ENCODE peak calls at places on chromosomes 7 and 10, in nine cellular contexts. One of them, this sample, is unnamed.

GRCh38 chr7:38178695-38179344 is 775 bp downstream of the STARD3NL start:
- DNase-seq in heart right ventricle: no peak
- DNase-seq in esophagus squamous epithelium: no peak
- DNase-seq in BJ: no peak
- DNase-seq in coronary artery: no peak
- DNase-seq in thyroid gland: no peak
- DNase-seq in astrocyte of the spinal cord: no peak
- DNase-seq in psoas muscle: no peak
- DNase-seq in CD4-positive, alpha-beta memory T cell: peak; percentile 60
- DNase-seq in this sample: no peak

GRCh38 chr7:33334349-33334748 is 205.0 kb downstream of the BBS9 start:
- DNase-seq in heart right ventricle: no peak
- DNase-seq in esophagus squamous epithelium: no peak
- DNase-seq in BJ: no peak
- DNase-seq in coronary artery: no peak
- DNase-seq in thyroid gland: no peak
- DNase-seq in astrocyte of the spinal cord: peak; percentile 29
- DNase-seq in psoas muscle: no peak
- DNase-seq in CD4-positive, alpha-beta memory T cell: no peak
- DNase-seq in this sample: no peak

GRCh38 chr10:63409465-63410027 is 56.2 kb downstream of the JMJD1C start:
- DNase-seq in heart right ventricle: no peak
- DNase-seq in esophagus squamous epithelium: no peak
- DNase-seq in BJ: no peak
- DNase-seq in coronary artery: no peak
- DNase-seq in thyroid gland: no peak
- DNase-seq in astrocyte of the spinal cord: peak; percentile 61
- DNase-seq in psoas muscle: no peak
- DNase-seq in CD4-positive, alpha-beta memory T cell: no peak
- DNase-seq in this sample: no peak

GRCh38 chr10:28842321-28842720 is 165.0 kb downstream of the BAMBI start:
- DNase-seq in heart right ventricle: no peak
- DNase-seq in esophagus squamous epithelium: no peak
- DNase-seq in BJ: peak; percentile 55
- DNase-seq in coronary artery: no peak
- DNase-seq in thyroid gland: no peak
- DNase-seq in astrocyte of the spinal cord: peak; percentile 70
- DNase-seq in psoas muscle: no peak
- DNase-seq in CD4-positive, alpha-beta memory T cell: no peak
- DNase-seq in this sample: peak; percentile 49

GRCh38 chr10:80260295-80261243 is 28.9 kb downstream of the MAT1A start:
- DNase-seq in heart right ventricle: no peak
- DNase-seq in esophagus squamous epithelium: no peak
- DNase-seq in BJ: no peak
- DNase-seq in coronary artery: no peak
- DNase-seq in thyroid gland: no peak
- DNase-seq in astrocyte of the spinal cord: no peak
- DNase-seq in psoas muscle: no peak
- DNase-seq in CD4-positive, alpha-beta memory T cell: peak; percentile 17
- DNase-seq in this sample: no peak

GRCh38 chr7:149763563-149764240 is 9.7 kb downstream of the ZNF467 start:
- DNase-seq in heart right ventricle: no peak
- DNase-seq in esophagus squamous epithelium: no peak
- DNase-seq in BJ: no peak
- DNase-seq in coronary artery: no peak
- DNase-seq in thyroid gland: no peak
- DNase-seq in astrocyte of the spinal cord: no peak
- DNase-seq in psoas muscle: no peak
- DNase-seq in CD4-positive, alpha-beta memory T cell: no peak
- DNase-seq in this sample: no peak

GRCh38 chr10:29667191-29667590 is 32.4 kb upstream of the SVIL start:
- DNase-seq in heart right ventricle: no peak
- DNase-seq in esophagus squamous epithelium: no peak
- DNase-seq in BJ: no peak
- DNase-seq in coronary artery: no peak
- DNase-seq in thyroid gland: no peak
- DNase-seq in astrocyte of the spinal cord: no peak
- DNase-seq in psoas muscle: no peak
- DNase-seq in CD4-positive, alpha-beta memory T cell: no peak
- DNase-seq in this sample: no peak

GRCh38 chr7:4700577-4701235 is 18.6 kb downstream of the FOXK1 start:
- DNase-seq in heart right ventricle: no peak
- DNase-seq in esophagus squamous epithelium: no peak
- DNase-seq in BJ: no peak
- DNase-seq in coronary artery: no peak
- DNase-seq in thyroid gland: no peak
- DNase-seq in astrocyte of the spinal cord: peak; percentile 93
- DNase-seq in psoas muscle: no peak
- DNase-seq in CD4-positive, alpha-beta memory T cell: no peak
- DNase-seq in this sample: peak; percentile 47

GRCh38 chr7:32070406-32071360 is at the start of gene PDE1C:
- DNase-seq in heart right ventricle: peak; percentile 75
- DNase-seq in esophagus squamous epithelium: no peak
- DNase-seq in BJ: no peak
- DNase-seq in coronary artery: no peak
- DNase-seq in thyroid gland: no peak
- DNase-seq in astrocyte of the spinal cord: peak; percentile 40
- DNase-seq in psoas muscle: peak; percentile 19
- DNase-seq in CD4-positive, alpha-beta memory T cell: no peak
- DNase-seq in this sample: no peak

GRCh38 chr10:68597407-68597806 is 37.3 kb downstream of the TET1 start:
- DNase-seq in heart right ventricle: no peak
- DNase-seq in esophagus squamous epithelium: no peak
- DNase-seq in BJ: no peak
- DNase-seq in coronary artery: no peak
- DNase-seq in thyroid gland: no peak
- DNase-seq in astrocyte of the spinal cord: no peak
- DNase-seq in psoas muscle: no peak
- DNase-seq in CD4-positive, alpha-beta memory T cell: no peak
- DNase-seq in this sample: no peak

GRCh38 chr10:68601490-68602265 is 41.5 kb downstream of the TET1 start:
- DNase-seq in heart right ventricle: no peak
- DNase-seq in esophagus squamous epithelium: no peak
- DNase-seq in BJ: no peak
- DNase-seq in coronary artery: no peak
- DNase-seq in thyroid gland: no peak
- DNase-seq in astrocyte of the spinal cord: no peak
- DNase-seq in psoas muscle: no peak
- DNase-seq in CD4-positive, alpha-beta memory T cell: no peak
- DNase-seq in this sample: no peak

GRCh38 chr10:68600041-68600778 is 40.1 kb downstream of the TET1 start:
- DNase-seq in heart right ventricle: peak; percentile 55
- DNase-seq in esophagus squamous epithelium: peak; percentile 14
- DNase-seq in BJ: peak; percentile 58
- DNase-seq in coronary artery: no peak
- DNase-seq in thyroid gland: peak; percentile 74
- DNase-seq in astrocyte of the spinal cord: peak; percentile 93
- DNase-seq in psoas muscle: peak; percentile 38
- DNase-seq in CD4-positive, alpha-beta memory T cell: peak; percentile 61
- DNase-seq in this sample: peak; percentile 72

GRCh38 chr10:68599754-68600040 is 39.6 kb downstream of the TET1 start:
- DNase-seq in heart right ventricle: no peak
- DNase-seq in esophagus squamous epithelium: no peak
- DNase-seq in BJ: no peak
- DNase-seq in coronary artery: no peak
- DNase-seq in thyroid gland: no peak
- DNase-seq in astrocyte of the spinal cord: no peak
- DNase-seq in psoas muscle: no peak
- DNase-seq in CD4-positive, alpha-beta memory T cell: no peak
- DNase-seq in this sample: no peak

DNA sequence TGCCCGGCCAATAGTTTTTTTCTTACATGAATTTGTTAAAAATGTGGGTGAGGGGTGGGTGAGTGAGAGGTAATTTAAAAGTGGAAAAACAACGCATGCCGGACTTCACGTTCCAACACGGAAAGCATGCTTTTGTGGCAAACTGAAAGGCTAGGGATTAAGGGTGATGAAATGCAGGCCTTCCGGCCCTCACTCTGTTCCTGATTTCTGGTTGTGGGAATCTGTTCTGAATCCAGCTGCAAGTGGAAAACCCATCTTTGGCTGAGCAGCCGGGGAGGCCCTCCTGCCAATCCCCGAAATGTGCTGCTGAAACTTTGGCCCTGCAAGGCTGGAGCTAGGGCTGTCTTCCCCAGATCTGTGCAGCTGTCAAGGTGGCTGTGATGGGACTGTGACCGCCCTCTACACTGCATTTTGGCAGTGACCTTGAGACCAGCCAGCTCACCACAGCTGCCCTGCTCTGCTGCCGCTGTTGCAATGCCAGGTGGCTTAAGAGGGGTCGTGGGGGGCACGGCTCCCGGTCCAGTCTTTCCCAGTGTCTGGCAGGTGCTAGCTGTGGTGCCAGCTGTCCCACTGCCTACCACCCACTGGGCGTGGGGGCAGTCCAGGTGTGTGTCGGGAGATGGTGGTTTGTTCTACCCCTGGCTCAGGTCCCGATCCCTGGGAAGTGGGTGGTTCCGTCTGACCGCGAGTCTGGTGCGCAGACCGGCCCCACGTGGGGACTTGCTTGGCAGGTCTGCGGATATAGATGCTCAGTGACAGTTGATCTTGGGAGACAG is 39.0 kb downstream of the TET1 start:
- DNase-seq in heart right ventricle: peak; percentile 41
- DNase-seq in esophagus squamous epithelium: no peak
- DNase-seq in BJ: peak; percentile 67
- DNase-seq in coronary artery: no peak
- DNase-seq in thyroid gland: peak; percentile 72
- DNase-seq in astrocyte of the spinal cord: peak; percentile 43
- DNase-seq in psoas muscle: peak; percentile 32
- DNase-seq in CD4-positive, alpha-beta memory T cell: no peak
- DNase-seq in this sample: peak; percentile 71
- H3K4me3 ChIP-seq in heart right ventricle: peak overlapping the region; percentile 39
- H3K4me3 ChIP-seq in esophagus squamous epithelium: peak overlapping the region; percentile 46
- H3K4me3 ChIP-seq in BJ: no peak overlapping the region
- H3K4me3 ChIP-seq in coronary artery: peak overlapping the region; percentile 72
- H3K4me3 ChIP-seq in thyroid gland: no peak overlapping the region
- H3K4me3 ChIP-seq in astrocyte of the spinal cord: no peak overlapping the region
- H3K4me3 ChIP-seq in psoas muscle: peak overlapping the region; percentile 76
- H3K4me3 ChIP-seq in CD4-positive, alpha-beta memory T cell: no peak overlapping the region
- H3K4me3 ChIP-seq in this sample: peak overlapping the region; percentile 43

DNA sequence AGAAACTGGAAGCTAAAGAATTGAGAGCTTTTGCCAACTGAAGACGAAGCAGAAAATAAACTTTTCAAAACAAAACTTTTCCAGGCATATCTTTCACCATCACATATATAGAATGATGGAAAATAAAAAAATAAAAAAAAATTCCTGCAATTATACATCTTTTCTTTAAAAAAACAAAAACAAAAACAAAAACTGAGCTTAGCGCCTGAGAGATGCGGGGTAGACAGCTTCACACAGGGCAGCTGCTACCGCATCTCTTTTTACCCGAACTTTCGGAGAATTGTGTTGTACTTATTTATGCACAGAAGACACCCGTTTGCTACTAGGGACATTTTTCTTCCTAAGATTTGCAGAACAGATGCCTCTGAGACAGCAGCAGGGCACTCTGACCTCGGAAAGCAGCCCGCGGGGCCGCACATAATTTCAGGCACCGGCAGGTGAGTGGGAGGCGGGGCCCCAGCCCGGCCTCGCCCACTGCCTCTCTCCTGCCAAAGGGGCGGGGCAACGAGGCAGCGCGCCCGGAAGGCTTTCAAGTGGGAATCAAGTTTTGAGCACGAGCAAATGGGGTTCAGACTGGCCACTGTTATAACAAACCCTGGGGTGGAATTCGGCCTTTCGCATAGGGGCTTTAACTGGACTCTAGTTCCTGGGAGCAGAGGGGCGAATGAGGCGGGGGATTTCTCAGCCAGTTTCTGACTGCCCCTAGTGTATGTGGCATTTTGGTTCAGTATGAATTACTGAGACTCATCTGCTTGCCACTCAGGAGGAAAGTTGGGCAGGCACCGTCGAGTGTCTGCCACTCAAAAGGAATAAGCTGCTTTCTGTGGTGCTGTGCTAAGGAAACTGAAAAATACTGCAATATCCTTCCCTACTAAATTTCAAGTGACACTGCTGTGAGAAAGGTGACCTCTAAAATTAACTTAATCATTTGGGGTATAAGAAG is 18.5 kb upstream of the FAM133B start:
- DNase-seq in heart right ventricle: peak; percentile 24
- DNase-seq in esophagus squamous epithelium: no peak
- DNase-seq in BJ: no peak
- DNase-seq in coronary artery: no peak
- DNase-seq in thyroid gland: peak; percentile 77
- DNase-seq in astrocyte of the spinal cord: no peak
- DNase-seq in psoas muscle: no peak
- DNase-seq in CD4-positive, alpha-beta memory T cell: no peak
- DNase-seq in this sample: no peak
- H3K4me3 ChIP-seq in heart right ventricle: no peak overlapping the region
- H3K4me3 ChIP-seq in esophagus squamous epithelium: peak overlapping the region; percentile 24
- H3K4me3 ChIP-seq in BJ: no peak overlapping the region
- H3K4me3 ChIP-seq in coronary artery: no peak overlapping the region
- H3K4me3 ChIP-seq in thyroid gland: no peak overlapping the region
- H3K4me3 ChIP-seq in astrocyte of the spinal cord: no peak overlapping the region
- H3K4me3 ChIP-seq in psoas muscle: no peak overlapping the region
- H3K4me3 ChIP-seq in CD4-positive, alpha-beta memory T cell: no peak overlapping the region
- H3K4me3 ChIP-seq in this sample: no peak overlapping the region

GRCh38 chr7:152406491-152406890 is 29.3 kb downstream of the KMT2C start:
- DNase-seq in heart right ventricle: no peak
- DNase-seq in esophagus squamous epithelium: no peak
- DNase-seq in BJ: no peak
- DNase-seq in coronary artery: no peak
- DNase-seq in thyroid gland: no peak
- DNase-seq in astrocyte of the spinal cord: no peak
- DNase-seq in psoas muscle: no peak
- DNase-seq in CD4-positive, alpha-beta memory T cell: no peak
- DNase-seq in this sample: no peak

GRCh38 chr7:152414779-152415178 is 21.0 kb downstream of the KMT2C start:
- DNase-seq in heart right ventricle: no peak
- DNase-seq in esophagus squamous epithelium: no peak
- DNase-seq in BJ: no peak
- DNase-seq in coronary artery: no peak
- DNase-seq in thyroid gland: no peak
- DNase-seq in astrocyte of the spinal cord: no peak
- DNase-seq in psoas muscle: no peak
- DNase-seq in CD4-positive, alpha-beta memory T cell: no peak
- DNase-seq in this sample: no peak

GRCh38 chr7:152411389-152411788 is 24.4 kb downstream of the KMT2C start:
- DNase-seq in heart right ventricle: no peak
- DNase-seq in esophagus squamous epithelium: no peak
- DNase-seq in BJ: no peak
- DNase-seq in coronary artery: no peak
- DNase-seq in thyroid gland: no peak
- DNase-seq in astrocyte of the spinal cord: no peak
- DNase-seq in psoas muscle: no peak
- DNase-seq in CD4-positive, alpha-beta memory T cell: no peak
- DNase-seq in this sample: no peak
- H3K4me3 ChIP-seq in heart right ventricle: no peak overlapping the region
- H3K4me3 ChIP-seq in esophagus squamous epithelium: no peak overlapping the region
- H3K4me3 ChIP-seq in BJ: no peak overlapping the region
- H3K4me3 ChIP-seq in coronary artery: peak overlapping the region; percentile 49
- H3K4me3 ChIP-seq in thyroid gland: no peak overlapping the region
- H3K4me3 ChIP-seq in astrocyte of the spinal cord: no peak overlapping the region
- H3K4me3 ChIP-seq in psoas muscle: peak overlapping the region; percentile 35
- H3K4me3 ChIP-seq in CD4-positive, alpha-beta memory T cell: no peak overlapping the region
- H3K4me3 ChIP-seq in this sample: no peak overlapping the region

DNA sequence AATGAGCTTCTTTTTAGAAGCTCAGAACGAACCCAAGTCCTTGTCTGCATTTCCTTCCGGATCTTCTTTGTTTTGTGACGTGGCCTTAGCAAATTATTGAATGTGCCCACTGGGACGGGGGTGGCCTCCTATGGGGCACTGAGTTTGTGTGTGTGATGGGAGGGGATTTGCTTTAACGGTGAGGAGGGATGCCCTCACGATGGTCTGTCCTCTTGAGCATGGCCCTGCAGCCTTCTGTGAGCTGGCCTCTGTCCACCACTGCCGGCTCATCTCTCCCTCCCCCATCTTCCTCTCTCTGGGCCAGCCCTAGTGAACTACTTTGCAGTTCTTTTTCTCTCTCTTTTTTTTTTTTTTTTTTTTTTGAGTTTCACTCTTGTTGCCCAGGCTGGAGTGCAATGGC is 62.9 kb upstream of the MKRN1 start:
- DNase-seq in heart right ventricle: peak; percentile 52
- DNase-seq in esophagus squamous epithelium: no peak
- DNase-seq in BJ: no peak
- DNase-seq in coronary artery: no peak
- DNase-seq in thyroid gland: peak; percentile 18
- DNase-seq in astrocyte of the spinal cord: peak; percentile 56
- DNase-seq in psoas muscle: peak; percentile 59
- DNase-seq in CD4-positive, alpha-beta memory T cell: no peak
- DNase-seq in this sample: peak; percentile 24
- H3K4me3 ChIP-seq in heart right ventricle: no peak overlapping the region
- H3K4me3 ChIP-seq in esophagus squamous epithelium: no peak overlapping the region
- H3K4me3 ChIP-seq in BJ: no peak overlapping the region
- H3K4me3 ChIP-seq in coronary artery: no peak overlapping the region
- H3K4me3 ChIP-seq in thyroid gland: no peak overlapping the region
- H3K4me3 ChIP-seq in astrocyte of the spinal cord: no peak overlapping the region
- H3K4me3 ChIP-seq in psoas muscle: no peak overlapping the region
- H3K4me3 ChIP-seq in CD4-positive, alpha-beta memory T cell: no peak overlapping the region
- H3K4me3 ChIP-seq in this sample: peak overlapping the region; percentile 25